ENCODE peak calls at places on chromosomes 3 and 15, in eight cellular contexts. U is kidney; P is activated gamma-delta T cell treated with anti-CD3 and anti-CD28 coated beads, Interleukin-2, amount 50 U/mL, for 16 hours; O is A172; Q is cerebellar cortex; V is NCI-H345; K is osteoblast; N is Peyer's patch. Z is an unnamed sample.

GRCh38 chr3:156795890-156796451 is 30.2 kb upstream of the LEKR1 start:
- DNase-seq in U (no peak), P (no peak), O (no peak), Q (no peak), V (no peak), K (peak), N (no peak), Z (no peak)

GRCh38 chr15:80957976-80958375 is 31.6 kb downstream of the MESD start:
- DNase-seq in U (no peak), P (no peak), O (no peak), Q (no peak), V (no peak), K (no peak), N (no peak), Z (no peak)

GRCh38 chr3:20104167-20104661 is 64.0 kb downstream of the KAT2B start:
- DNase-seq in U (no peak), P (peak), O (no peak), Q (no peak), V (no peak), K (no peak), N (no peak), Z (no peak)

GRCh38 chr3:126964261-126964660 is 18.7 kb upstream of the PLXNA1 start:
- DNase-seq in U (no peak), P (no peak), O (no peak), Q (no peak), V (no peak), K (no peak), N (no peak), Z (no peak)

GRCh38 chr3:71584216-71585061 is 911 bp upstream of the FOXP1 start:
- DNase-seq in U (peak), P (peak), O (peak), Q (peak), V (peak), K (peak), N (peak), Z (peak)

GRCh38 chr3:16147226-16147625 is 27.3 kb upstream of the GALNT15 start:
- DNase-seq in U (no peak), P (no peak), O (no peak), Q (no peak), V (no peak), K (no peak), N (no peak), Z (no peak)

GRCh38 chr15:94015324-94015723 is 216.0 kb upstream of the MCTP2 start:
- DNase-seq in U (no peak), P (no peak), O (no peak), Q (no peak), V (no peak), K (no peak), N (no peak), Z (no peak)

GRCh38 chr15:80176443-80176842 is 23.6 kb downstream of the FAH start:
- DNase-seq in U (no peak), P (no peak), O (no peak), Q (no peak), V (no peak), K (no peak), N (no peak), Z (no peak)

GRCh38 chr3:22685598-22685997 is 517.5 kb upstream of the UBE2E2 start:
- DNase-seq in U (no peak), P (no peak), O (no peak), Q (no peak), V (no peak), K (no peak), N (no peak), Z (peak)

GRCh38 chr3:14203521-14204079 is 25.0 kb downstream of the LSM3 start:
- DNase-seq in U (no peak), P (peak), O (peak), Q (peak), V (peak), K (peak), N (no peak), Z (peak)

Z was measured in NCI-H524.